ENCODE peak calls at places on chromosomes 1 and 21, in five cellular contexts. N is stimulated activated CD4-positive, alpha-beta T cell treated with anti-CD3 and anti-CD28 coated beads, Interleukin-15, amount 100 ng/mL, for 1 hour; F is iris pigment epithelial cell; Z is KBM-7; P is spleen. H is an unnamed sample.

GRCh38 chr1:207145401-207146058 is 41.5 kb downstream of the C4BPA start:
- DNase-seq in Z (peak; percentile 50), N (no peak), P (no peak), F (no peak), H (no peak)

GRCh38 chr1:155321577-155322497 is 1.1 kb downstream of the RUSC1 start:
- DNase-seq in N (no peak), P (no peak), Z (no peak), F (peak; percentile 15), H (no peak)

GRCh38 chr1:47334765-47335435 is 1.3 kb downstream of the CMPK1 start:
- DNase-seq in F (no peak), N (no peak), Z (no peak), P (no peak), H (no peak)

GRCh38 chr1:164320780-164321683 is 238.0 kb upstream of the PBX1 start:
- DNase-seq in N (no peak), P (no peak), F (peak; percentile 35), Z (no peak), H (no peak)

GRCh38 chr1:22105611-22106207 is 37.2 kb downstream of the WNT4 start:
- DNase-seq in Z (peak; percentile 71), F (peak; percentile 69), P (no peak), N (no peak), H (no peak)

GRCh38 chr1:101905298-101905794 is 91.4 kb downstream of the OLFM3 start:
- DNase-seq in Z (no peak), F (no peak), N (no peak), P (no peak), H (no peak)

GRCh38 chr1:206461602-206462455 is 8.4 kb upstream of the IKBKE start:
- DNase-seq in P (peak; percentile 18), F (peak; percentile 72), N (no peak), Z (peak; percentile 77), H (no peak)

GRCh38 chr1:86441581-86441980 is 17.6 kb downstream of the CLCA2 start:
- DNase-seq in N (no peak), P (no peak), F (no peak), Z (peak; percentile 64), H (no peak)

GRCh38 chr1:201946224-201946908 is at the start of gene LMOD1:
- DNase-seq in F (peak; percentile 92), Z (peak; percentile 28), N (no peak), P (peak; percentile 79), H (peak; percentile 97)

GRCh38 chr1:225651376-225651871 is 1.5 kb downstream of the ENAH start:
- DNase-seq in Z (no peak), P (no peak), N (no peak), F (no peak), H (no peak)

GRCh38 chr1:178038372-178038771 is 55.5 kb upstream of the RASAL2 start:
- DNase-seq in P (no peak), Z (no peak), F (no peak), N (no peak), H (no peak)

GRCh38 chr1:152697701-152698600 is at the start of gene LCE2A:
- DNase-seq in P (no peak), F (no peak), Z (no peak), N (no peak), H (no peak)

GRCh38 chr21:16579538-16579937 is 849.8 kb downstream of the USP25 start:
- DNase-seq in P (no peak), N (no peak), F (peak; percentile 52), Z (no peak), H (no peak)

GRCh38 chr1:205141236-205142104 is 19.7 kb upstream of the RBBP5 start:
- DNase-seq in F (peak; percentile 85), Z (peak; percentile 90), N (peak; percentile 33), P (peak; percentile 79), H (peak; percentile 47)

GRCh38 chr1:89823679-89824292 is 3.0 kb downstream of the LRRC8D start:
- DNase-seq in N (no peak), Z (peak; percentile 67), F (no peak), P (no peak), H (no peak)

GRCh38 chr1:155499953-155500621 is 62.5 kb downstream of the ASH1L start:
- DNase-seq in F (peak; percentile 25), Z (peak; percentile 56), N (no peak), P (no peak), H (no peak)

GRCh38 chr1:24051206-24051945 is 60.6 kb downstream of the MYOM3 start:
- DNase-seq in Z (peak; percentile 32), N (no peak), F (no peak), P (no peak), H (no peak)

GRCh38 chr1:64885648-64886047 is 80.7 kb downstream of the JAK1 start:
- DNase-seq in P (no peak), F (no peak), Z (no peak), N (no peak), H (no peak)

GRCh38 chr1:228101994-228102790 is 933 bp downstream of the C1orf35 start:
- DNase-seq in N (peak; percentile 41), P (peak; percentile 90), Z (peak; percentile 65), F (peak; percentile 40), H (no peak)

GRCh38 chr1:192629602-192630001 is 6.3 kb upstream of the RGS13 start:
- DNase-seq in P (no peak), N (no peak), Z (no peak), F (no peak), H (no peak)

GRCh38 chr1:65955503-65955902 is 162.8 kb downstream of the PDE4B start:
- DNase-seq in Z (no peak), N (no peak), P (no peak), F (no peak), H (no peak)

GRCh38 chr1:32926562-32926961 is 25.4 kb upstream of the TMEM54 start:
- DNase-seq in Z (no peak), F (no peak), N (no peak), P (no peak), H (no peak)

GRCh38 chr1:58513956-58514355 is 32.6 kb downstream of the OMA1 start:
- DNase-seq in P (no peak), F (no peak), N (no peak), Z (no peak), H (no peak)

GRCh38 chr1:41485605-41486004 is 1.1 kb upstream of the EDN2 start:
- DNase-seq in F (peak; percentile 69), N (no peak), Z (no peak), P (peak; percentile 67), H (no peak)

GRCh38 chr1:31111290-31111951 is 45.9 kb upstream of the PUM1 start:
- DNase-seq in Z (peak; percentile 65), P (no peak), N (no peak), F (peak; percentile 83), H (no peak)

GRCh38 chr1:221564891-221565290 is 177.0 kb downstream of the DUSP10 start:
- DNase-seq in N (no peak), P (no peak), Z (no peak), F (no peak), H (no peak)

GRCh38 chr1:109817881-109818280 is 54.2 kb upstream of the EPS8L3 start:
- DNase-seq in Z (no peak), F (no peak), P (no peak), N (no peak), H (no peak)

GRCh38 chr1:224245188-224245587 is 62.1 kb downstream of the DEGS1 start:
- DNase-seq in F (peak; percentile 78), Z (peak; percentile 87), P (peak; percentile 92), N (no peak), H (no peak)

GRCh38 chr1:171116676-171117075 is 26.0 kb downstream of the FMO3 start:
- DNase-seq in Z (no peak), N (no peak), P (no peak), F (peak; percentile 84), H (no peak)